ENCODE peak calls at places on chromosomes 6 and 20, in seven cellular contexts. S is fibroblast of lung, E is heart left ventricle, I is mammary epithelial cell, P is ovary, G is pancreas, W is kidney. J is an unnamed sample.

GRCh38 chr6:21598662-21599061 is 5.1 kb downstream of the SOX4 start:
- DNase-seq in S (peak), E (no peak), I (peak), P (no peak), G (no peak), W (no peak), J (no peak)

GRCh38 chr20:51493346-51493791 is 49.1 kb downstream of the NFATC2 start:
- DNase-seq in S (no peak), E (no peak), I (no peak), P (no peak), G (no peak), W (no peak), J (no peak)

GRCh38 chr20:20466341-20466879 is 98.5 kb downstream of the INSM1 start:
- DNase-seq in S (peak), E (no peak), I (peak), P (no peak), G (no peak), W (no peak), J (no peak)

GRCh38 chr6:13729891-13730290 is 18.3 kb upstream of the RANBP9 start:
- DNase-seq in S (peak), E (no peak), I (peak), P (no peak), G (no peak), W (no peak), J (no peak)

GRCh38 chr6:2977799-2978558 is 6.6 kb upstream of the SERPINB6 start:
- DNase-seq in S (no peak), E (no peak), I (no peak), P (no peak), G (no peak), W (no peak), J (no peak)

GRCh38 chr6:27250955-27251671 is 3.6 kb downstream of the PRSS16 start:
- DNase-seq in S (peak), E (peak), I (peak), P (peak), G (peak), W (peak), J (peak)

GRCh38 chr6:113203135-113203534 is 654.0 kb upstream of the MARCKS start:
- DNase-seq in S (no peak), E (no peak), I (no peak), P (no peak), G (no peak), W (no peak), J (no peak)

GRCh38 chr6:56386717-56387116 is 139.3 kb upstream of the COL21A1 start:
- DNase-seq in S (no peak), E (no peak), I (no peak), P (no peak), G (no peak), W (no peak), J (no peak)

GRCh38 chr6:126054258-126054702 is 67.9 kb downstream of the TRMT11 start:
- DNase-seq in S (peak), E (no peak), I (no peak), P (no peak), G (peak), W (no peak), J (no peak)

GRCh38 chr6:56816393-56816792 is 138.5 kb upstream of the BEND6 start:
- DNase-seq in S (no peak), E (no peak), I (no peak), P (no peak), G (no peak), W (no peak), J (no peak)

GRCh38 chr20:48708630-48709029 is 119.2 kb downstream of the PREX1 start:
- DNase-seq in S (no peak), E (no peak), I (no peak), P (no peak), G (no peak), W (no peak), J (no peak)
- H3K27ac ChIP-seq in S (no peak), E (no peak), I (no peak), P (no peak), G (no peak), W (no peak), J (peak)

GRCh38 chr20:48195121-48195870 is 410.0 kb upstream of the SULF2 start:
- DNase-seq in S (no peak), E (no peak), I (no peak), P (no peak), G (no peak), W (no peak), J (no peak)

GRCh38 chr20:48193626-48194025 is 408.3 kb upstream of the SULF2 start:
- DNase-seq in S (no peak), E (no peak), I (no peak), P (no peak), G (no peak), W (no peak), J (no peak)

GRCh38 chr20:48192109-48192508 is 406.8 kb upstream of the SULF2 start:
- DNase-seq in S (no peak), E (no peak), I (no peak), P (no peak), G (no peak), W (no peak), J (no peak)

GRCh38 chr20:48194578-48194977 is 409.3 kb upstream of the SULF2 start:
- DNase-seq in S (no peak), E (no peak), I (no peak), P (no peak), G (no peak), W (no peak), J (no peak)

GRCh38 chr20:48194026-48194425 is 408.7 kb upstream of the SULF2 start:
- DNase-seq in S (no peak), E (no peak), I (no peak), P (no peak), G (no peak), W (no peak), J (no peak)
- H3K27ac ChIP-seq in S (no peak), E (no peak), I (no peak), P (no peak), G (no peak), W (no peak), J (no peak)

DNA sequence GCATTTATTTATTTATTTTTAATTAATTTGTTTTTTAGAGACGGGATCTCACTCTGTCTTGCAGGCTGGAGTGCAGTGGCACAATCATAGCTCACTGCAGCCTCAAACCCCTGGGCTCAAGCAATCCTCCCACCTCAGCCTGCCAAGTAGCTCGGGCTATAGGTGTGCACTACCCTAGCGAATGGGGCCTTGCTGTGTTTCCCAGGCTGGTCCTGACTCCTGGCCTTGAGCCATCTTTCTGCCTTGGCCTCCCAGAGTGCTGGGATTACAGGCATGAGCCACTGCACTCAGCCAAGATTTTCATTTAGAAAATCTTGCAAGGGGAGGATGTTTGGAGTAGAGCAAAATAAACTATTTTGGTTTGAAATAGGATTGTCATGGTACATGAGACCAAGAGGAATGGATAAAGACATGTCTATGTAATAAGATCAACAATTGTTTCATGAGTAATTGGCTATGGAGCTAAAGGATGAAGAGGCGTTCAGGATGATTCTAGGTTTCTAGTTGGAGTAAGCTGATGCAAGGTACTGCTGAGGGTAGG is 237.8 kb downstream of the UST start:
- DNase-seq in S (no peak), E (no peak), I (no peak), P (no peak), G (no peak), W (no peak), J (no peak)
- H3K27ac ChIP-seq in S (no peak), E (no peak), I (no peak), P (no peak), G (no peak), W (no peak), J (no peak)

DNA sequence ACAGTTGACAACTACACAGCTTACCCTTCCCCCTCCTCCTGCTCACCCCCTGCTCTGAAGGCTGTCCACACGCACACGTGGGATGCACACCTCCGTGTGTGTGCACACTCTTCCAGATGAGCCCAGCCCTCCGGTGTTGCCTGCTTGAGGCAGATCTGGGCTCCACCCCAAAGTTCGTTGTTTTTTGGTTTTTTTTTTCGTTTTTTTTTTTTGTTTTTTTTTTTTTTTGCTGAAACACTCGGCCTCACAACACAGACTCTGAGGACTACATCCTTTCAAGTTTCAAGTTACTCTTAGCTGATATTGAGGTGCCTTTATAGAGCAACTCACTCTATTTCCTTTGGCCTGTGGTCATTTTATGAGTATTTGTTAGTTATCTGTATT is 88.2 kb downstream of the RREB1 start:
- DNase-seq in S (no peak), E (no peak), I (no peak), P (no peak), G (no peak), W (no peak), J (no peak)
- H3K27ac ChIP-seq in S (no peak), E (no peak), I (no peak), P (no peak), G (no peak), W (no peak), J (no peak)

DNA sequence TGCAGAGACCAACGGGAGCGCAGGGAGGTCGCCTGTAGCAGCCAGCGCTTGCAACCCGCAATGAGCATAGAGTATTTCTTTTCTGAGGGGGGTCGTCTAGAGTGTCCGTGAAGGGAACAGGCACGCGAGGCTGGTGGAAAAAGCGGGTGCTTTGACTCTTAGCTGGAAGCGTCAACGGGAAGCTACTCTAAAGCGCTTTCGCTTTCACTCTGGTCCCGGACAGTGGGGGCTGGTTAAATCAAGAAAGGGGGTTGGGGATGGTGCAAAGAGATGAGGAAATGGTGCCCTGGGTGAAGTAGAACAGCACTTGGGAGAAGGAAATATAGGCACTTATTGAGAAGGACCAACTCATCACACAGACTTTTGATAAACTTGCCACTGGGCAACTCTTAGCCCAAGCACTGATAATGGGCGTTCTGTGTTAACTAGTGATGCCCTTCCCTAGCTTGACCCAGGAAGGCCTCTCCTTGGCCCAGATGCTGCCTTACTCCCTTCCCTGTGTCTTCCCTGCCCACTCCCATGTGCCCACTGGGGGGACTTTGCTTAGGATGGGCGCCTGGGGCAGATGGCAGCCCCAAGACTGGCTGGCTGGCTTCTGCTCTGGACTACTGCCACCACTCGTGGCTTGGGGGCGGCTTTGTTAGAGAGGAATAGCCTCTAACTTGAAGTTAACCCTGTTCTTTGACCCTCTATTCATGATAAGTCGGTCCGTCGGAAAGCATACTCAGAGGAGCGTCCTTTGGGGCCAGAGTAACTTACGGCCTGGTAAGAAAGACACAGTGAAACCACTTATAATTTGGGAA is 585 bp downstream of the PSMB9 start:
- DNase-seq in S (peak), E (peak), I (peak), P (peak), G (peak), W (peak), J (no peak)
- H3K27ac ChIP-seq in S (peak), E (peak), I (peak), P (peak), G (peak), W (peak), J (peak)